ENCODE peak calls at places on chromosomes 7 and 10, in ten cellular contexts. One of them, this sample, is unnamed.

GRCh38 chr10:124573726-124574455 is 112.3 kb downstream of the LHPP start:
- DNase-seq in adrenal gland: no peak
- DNase-seq in heart left ventricle: no peak
- DNase-seq in epithelial cell of esophagus: no peak
- DNase-seq in HFF-Myc: no peak
- DNase-seq in GM12865: no peak
- DNase-seq in A673: no peak
- DNase-seq in upper lobe of right lung: peak
- DNase-seq in IMR-90: no peak
- DNase-seq in neural progenitor cell: no peak
- DNase-seq in this sample: no peak

GRCh38 chr7:157439761-157440160 is 103.0 kb downstream of the DNAJB6 start:
- DNase-seq in adrenal gland: no peak
- DNase-seq in heart left ventricle: no peak
- DNase-seq in epithelial cell of esophagus: no peak
- DNase-seq in HFF-Myc: no peak
- DNase-seq in GM12865: no peak
- DNase-seq in A673: no peak
- DNase-seq in upper lobe of right lung: peak
- DNase-seq in IMR-90: no peak
- DNase-seq in neural progenitor cell: no peak
- DNase-seq in this sample: no peak

GRCh38 chr7:2355079-2356008 is 717 bp downstream of the EIF3B start:
- DNase-seq in adrenal gland: no peak
- DNase-seq in heart left ventricle: no peak
- DNase-seq in epithelial cell of esophagus: peak
- DNase-seq in HFF-Myc: no peak
- DNase-seq in GM12865: peak
- DNase-seq in A673: peak
- DNase-seq in upper lobe of right lung: peak
- DNase-seq in IMR-90: no peak
- DNase-seq in neural progenitor cell: peak
- DNase-seq in this sample: no peak

GRCh38 chr7:74224511-74224832 is 14.7 kb downstream of the LAT2 start:
- DNase-seq in adrenal gland: no peak
- DNase-seq in heart left ventricle: no peak
- DNase-seq in epithelial cell of esophagus: no peak
- DNase-seq in HFF-Myc: no peak
- DNase-seq in GM12865: no peak
- DNase-seq in A673: no peak
- DNase-seq in upper lobe of right lung: no peak
- DNase-seq in IMR-90: no peak
- DNase-seq in neural progenitor cell: no peak
- DNase-seq in this sample: no peak

GRCh38 chr10:122847782-122848604 is 2.3 kb upstream of the CUZD1 start:
- DNase-seq in adrenal gland: no peak
- DNase-seq in heart left ventricle: peak
- DNase-seq in epithelial cell of esophagus: no peak
- DNase-seq in HFF-Myc: peak
- DNase-seq in GM12865: no peak
- DNase-seq in A673: no peak
- DNase-seq in upper lobe of right lung: no peak
- DNase-seq in IMR-90: peak
- DNase-seq in neural progenitor cell: no peak
- DNase-seq in this sample: peak

GRCh38 chr10:11881477-11882417 is 58.6 kb downstream of the PROSER2 start:
- DNase-seq in adrenal gland: no peak
- DNase-seq in heart left ventricle: peak
- DNase-seq in epithelial cell of esophagus: peak
- DNase-seq in HFF-Myc: no peak
- DNase-seq in GM12865: no peak
- DNase-seq in A673: no peak
- DNase-seq in upper lobe of right lung: no peak
- DNase-seq in IMR-90: peak
- DNase-seq in neural progenitor cell: peak
- DNase-seq in this sample: no peak

GRCh38 chr7:157579425-157579824 is 242.6 kb downstream of the DNAJB6 start:
- DNase-seq in adrenal gland: no peak
- DNase-seq in heart left ventricle: peak
- DNase-seq in epithelial cell of esophagus: no peak
- DNase-seq in HFF-Myc: no peak
- DNase-seq in GM12865: no peak
- DNase-seq in A673: no peak
- DNase-seq in upper lobe of right lung: peak
- DNase-seq in IMR-90: no peak
- DNase-seq in neural progenitor cell: no peak
- DNase-seq in this sample: no peak

GRCh38 chr7:116633131-116633988 is 38.6 kb upstream of the MET start:
- DNase-seq in adrenal gland: no peak
- DNase-seq in heart left ventricle: no peak
- DNase-seq in epithelial cell of esophagus: peak
- DNase-seq in HFF-Myc: no peak
- DNase-seq in GM12865: peak
- DNase-seq in A673: no peak
- DNase-seq in upper lobe of right lung: no peak
- DNase-seq in IMR-90: no peak
- DNase-seq in neural progenitor cell: no peak
- DNase-seq in this sample: peak

GRCh38 chr7:48090095-48090805 is 1.2 kb downstream of the UPP1 start:
- DNase-seq in adrenal gland: peak
- DNase-seq in heart left ventricle: peak
- DNase-seq in epithelial cell of esophagus: no peak
- DNase-seq in HFF-Myc: no peak
- DNase-seq in GM12865: no peak
- DNase-seq in A673: no peak
- DNase-seq in upper lobe of right lung: peak
- DNase-seq in IMR-90: peak
- DNase-seq in neural progenitor cell: peak
- DNase-seq in this sample: no peak

GRCh38 chr7:48088559-48089414 is at the start of gene UPP1:
- DNase-seq in adrenal gland: peak
- DNase-seq in heart left ventricle: peak
- DNase-seq in epithelial cell of esophagus: peak
- DNase-seq in HFF-Myc: peak
- DNase-seq in GM12865: peak
- DNase-seq in A673: peak
- DNase-seq in upper lobe of right lung: peak
- DNase-seq in IMR-90: peak
- DNase-seq in neural progenitor cell: peak
- DNase-seq in this sample: peak

GRCh38 chr7:48094861-48095293 is 5.8 kb downstream of the UPP1 start:
- DNase-seq in adrenal gland: no peak
- DNase-seq in heart left ventricle: no peak
- DNase-seq in epithelial cell of esophagus: peak
- DNase-seq in HFF-Myc: no peak
- DNase-seq in GM12865: no peak
- DNase-seq in A673: no peak
- DNase-seq in upper lobe of right lung: no peak
- DNase-seq in IMR-90: peak
- DNase-seq in neural progenitor cell: no peak
- DNase-seq in this sample: no peak

GRCh38 chr7:48089415-48089975 is 430 bp downstream of the UPP1 start:
- DNase-seq in adrenal gland: peak
- DNase-seq in heart left ventricle: no peak
- DNase-seq in epithelial cell of esophagus: peak
- DNase-seq in HFF-Myc: no peak
- DNase-seq in GM12865: no peak
- DNase-seq in A673: no peak
- DNase-seq in upper lobe of right lung: peak
- DNase-seq in IMR-90: no peak
- DNase-seq in neural progenitor cell: no peak
- DNase-seq in this sample: no peak

DNA sequence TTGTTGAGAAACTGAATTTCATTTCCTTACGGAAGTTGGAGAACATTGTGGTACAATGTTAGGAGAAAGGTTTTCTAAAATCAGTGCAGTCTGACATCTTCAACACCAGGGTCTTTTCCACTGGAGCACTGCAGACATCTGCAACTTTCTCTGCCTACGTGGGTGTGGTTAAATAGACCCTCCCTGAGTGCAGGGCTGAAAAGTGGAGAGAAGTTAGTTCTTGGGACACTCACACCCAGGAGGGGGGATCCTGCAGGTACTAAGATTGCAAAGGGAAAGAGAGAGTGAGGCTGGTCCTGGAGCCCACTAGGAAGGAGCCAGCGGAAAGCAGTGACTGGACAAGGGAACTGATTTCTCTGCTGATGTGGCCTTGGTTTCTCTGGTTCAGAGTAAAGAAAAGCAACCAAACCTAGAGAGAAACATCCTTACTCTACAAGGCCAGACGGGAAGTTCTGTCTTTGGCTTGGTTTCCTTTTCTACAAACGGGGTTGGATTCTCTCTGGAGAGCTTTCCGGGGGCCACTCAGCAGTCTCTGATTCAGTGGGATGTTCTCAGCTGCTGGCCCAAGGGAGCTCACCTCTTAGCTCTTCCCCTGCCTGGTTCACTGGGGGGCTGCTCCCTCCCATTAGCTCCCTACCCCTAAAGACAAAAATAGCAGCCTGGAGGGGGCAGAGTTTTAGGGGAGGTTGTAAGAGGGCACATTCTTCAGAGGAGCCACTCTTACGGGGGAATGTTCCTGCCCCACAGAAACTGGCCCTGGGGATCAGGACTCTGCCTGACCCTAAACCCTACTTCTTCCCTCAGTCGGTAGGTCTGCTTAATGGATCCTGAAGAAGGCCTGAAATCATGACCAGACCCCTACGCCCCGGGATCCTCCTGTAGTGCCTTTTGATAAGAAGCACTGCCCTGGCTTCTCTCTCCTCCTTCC is 2.7 kb downstream of the UPP1 start:
- DNase-seq in adrenal gland: no peak
- DNase-seq in heart left ventricle: no peak
- DNase-seq in epithelial cell of esophagus: no peak
- DNase-seq in HFF-Myc: no peak
- DNase-seq in GM12865: no peak
- DNase-seq in A673: no peak
- DNase-seq in upper lobe of right lung: no peak
- DNase-seq in IMR-90: no peak
- DNase-seq in neural progenitor cell: no peak
- DNase-seq in this sample: no peak
- H3K4me3 ChIP-seq in adrenal gland: no peak
- H3K4me3 ChIP-seq in heart left ventricle: no peak
- H3K4me3 ChIP-seq in epithelial cell of esophagus: no peak
- H3K4me3 ChIP-seq in HFF-Myc: no peak
- H3K4me3 ChIP-seq in GM12865: no peak
- H3K4me3 ChIP-seq in A673: no peak
- H3K4me3 ChIP-seq in upper lobe of right lung: no peak
- H3K4me3 ChIP-seq in IMR-90: no peak
- H3K4me3 ChIP-seq in neural progenitor cell: no peak
- H3K4me3 ChIP-seq in this sample: no peak

DNA sequence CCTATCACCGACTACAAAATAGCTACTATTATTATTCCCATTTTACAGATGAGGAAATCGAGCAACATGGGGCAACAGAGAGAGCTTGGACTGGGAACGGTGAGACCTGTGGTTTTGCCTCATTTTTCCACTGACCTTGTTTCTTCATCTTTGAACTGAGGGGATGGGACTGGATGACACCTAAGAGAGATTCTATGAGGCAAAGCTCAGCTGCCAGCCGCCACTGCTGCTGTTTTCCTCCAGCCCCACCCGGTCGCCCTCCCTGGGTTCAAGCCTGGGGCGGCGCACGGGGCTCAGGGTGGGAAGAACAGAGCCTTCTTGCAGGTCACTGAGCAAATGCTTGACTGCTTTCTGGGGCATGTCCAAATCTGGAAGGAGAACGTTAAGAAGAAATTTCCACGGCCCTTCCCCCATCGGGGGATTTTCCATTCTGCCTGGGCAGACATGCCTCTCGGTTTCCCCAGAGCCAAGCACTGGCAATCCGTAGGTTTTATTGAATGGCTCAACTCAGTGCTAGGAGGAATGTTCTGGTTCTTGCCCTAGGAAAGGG is 12.3 kb downstream of the DDIT4 start:
- DNase-seq in adrenal gland: no peak
- DNase-seq in heart left ventricle: no peak
- DNase-seq in epithelial cell of esophagus: no peak
- DNase-seq in HFF-Myc: no peak
- DNase-seq in GM12865: peak
- DNase-seq in A673: no peak
- DNase-seq in upper lobe of right lung: no peak
- DNase-seq in IMR-90: no peak
- DNase-seq in neural progenitor cell: no peak
- DNase-seq in this sample: no peak
- H3K4me3 ChIP-seq in adrenal gland: no peak
- H3K4me3 ChIP-seq in heart left ventricle: no peak
- H3K4me3 ChIP-seq in epithelial cell of esophagus: no peak
- H3K4me3 ChIP-seq in HFF-Myc: no peak
- H3K4me3 ChIP-seq in GM12865: peak
- H3K4me3 ChIP-seq in A673: no peak
- H3K4me3 ChIP-seq in upper lobe of right lung: no peak
- H3K4me3 ChIP-seq in IMR-90: no peak
- H3K4me3 ChIP-seq in neural progenitor cell: no peak
- H3K4me3 ChIP-seq in this sample: no peak

GRCh38 chr10:102678842-102679289 is 34.6 kb downstream of the TRIM8 start:
- DNase-seq in adrenal gland: peak
- DNase-seq in heart left ventricle: peak
- DNase-seq in epithelial cell of esophagus: peak
- DNase-seq in HFF-Myc: no peak
- DNase-seq in GM12865: peak
- DNase-seq in A673: no peak
- DNase-seq in upper lobe of right lung: peak
- DNase-seq in IMR-90: peak
- DNase-seq in neural progenitor cell: peak
- DNase-seq in this sample: no peak
- H3K4me3 ChIP-seq in adrenal gland: no peak
- H3K4me3 ChIP-seq in heart left ventricle: peak
- H3K4me3 ChIP-seq in epithelial cell of esophagus: no peak
- H3K4me3 ChIP-seq in HFF-Myc: no peak
- H3K4me3 ChIP-seq in GM12865: no peak
- H3K4me3 ChIP-seq in A673: no peak
- H3K4me3 ChIP-seq in upper lobe of right lung: no peak
- H3K4me3 ChIP-seq in IMR-90: no peak
- H3K4me3 ChIP-seq in neural progenitor cell: peak
- H3K4me3 ChIP-seq in this sample: no peak

GRCh38 chr7:45157653-45158401 is at the start of gene RAMP3:
- DNase-seq in adrenal gland: no peak
- DNase-seq in heart left ventricle: no peak
- DNase-seq in epithelial cell of esophagus: no peak
- DNase-seq in HFF-Myc: no peak
- DNase-seq in GM12865: no peak
- DNase-seq in A673: no peak
- DNase-seq in upper lobe of right lung: peak
- DNase-seq in IMR-90: no peak
- DNase-seq in neural progenitor cell: peak
- DNase-seq in this sample: no peak

GRCh38 chr7:45155941-45156340 is 1.6 kb upstream of the RAMP3 start:
- DNase-seq in adrenal gland: no peak
- DNase-seq in heart left ventricle: no peak
- DNase-seq in epithelial cell of esophagus: no peak
- DNase-seq in HFF-Myc: no peak
- DNase-seq in GM12865: no peak
- DNase-seq in A673: no peak
- DNase-seq in upper lobe of right lung: no peak
- DNase-seq in IMR-90: no peak
- DNase-seq in neural progenitor cell: no peak
- DNase-seq in this sample: no peak

GRCh38 chr7:45156516-45157272 is 897 bp upstream of the RAMP3 start:
- DNase-seq in adrenal gland: no peak
- DNase-seq in heart left ventricle: no peak
- DNase-seq in epithelial cell of esophagus: no peak
- DNase-seq in HFF-Myc: no peak
- DNase-seq in GM12865: no peak
- DNase-seq in A673: no peak
- DNase-seq in upper lobe of right lung: no peak
- DNase-seq in IMR-90: no peak
- DNase-seq in neural progenitor cell: no peak
- DNase-seq in this sample: no peak

GRCh38 chr7:45155357-45155900 is 2.2 kb upstream of the RAMP3 start:
- DNase-seq in adrenal gland: no peak
- DNase-seq in heart left ventricle: no peak
- DNase-seq in epithelial cell of esophagus: no peak
- DNase-seq in HFF-Myc: no peak
- DNase-seq in GM12865: no peak
- DNase-seq in A673: no peak
- DNase-seq in upper lobe of right lung: no peak
- DNase-seq in IMR-90: no peak
- DNase-seq in neural progenitor cell: no peak
- DNase-seq in this sample: no peak

GRCh38 chr7:45157286-45157652 is 322 bp upstream of the RAMP3 start:
- DNase-seq in adrenal gland: no peak
- DNase-seq in heart left ventricle: no peak
- DNase-seq in epithelial cell of esophagus: no peak
- DNase-seq in HFF-Myc: no peak
- DNase-seq in GM12865: no peak
- DNase-seq in A673: no peak
- DNase-seq in upper lobe of right lung: no peak
- DNase-seq in IMR-90: no peak
- DNase-seq in neural progenitor cell: no peak
- DNase-seq in this sample: no peak
- H3K4me3 ChIP-seq in adrenal gland: no peak
- H3K4me3 ChIP-seq in heart left ventricle: peak
- H3K4me3 ChIP-seq in epithelial cell of esophagus: no peak
- H3K4me3 ChIP-seq in HFF-Myc: no peak
- H3K4me3 ChIP-seq in GM12865: no peak
- H3K4me3 ChIP-seq in A673: no peak
- H3K4me3 ChIP-seq in upper lobe of right lung: peak
- H3K4me3 ChIP-seq in IMR-90: no peak
- H3K4me3 ChIP-seq in neural progenitor cell: peak
- H3K4me3 ChIP-seq in this sample: no peak

This sample was measured in skeletal muscle cell.